ENCODE peak calls at places on chromosomes 5 and 9, in four cellular contexts. A, O, R and K are unnamed samples.

GRCh38 chr5:177447611-177448243 is 1.1 kb downstream of the PRR7 start:
- DNase-seq in O (peak; percentile 76), A (peak; percentile 81), R (peak; percentile 77), K (peak; percentile 60)

GRCh38 chr5:113612060-113612496 is 98.6 kb downstream of the YTHDC2 start:
- DNase-seq in R (peak; percentile 53), A (peak; percentile 57), O (no peak), K (peak; percentile 30)

GRCh38 chr5:38681024-38681805 is 124.8 kb upstream of the LIFR start:
- DNase-seq in A (peak; percentile 56), R (no peak), O (no peak), K (no peak)

GRCh38 chr9:83327323-83327722 is 210.9 kb downstream of the FRMD3 start:
- DNase-seq in A (no peak), R (peak; percentile 55), O (no peak), K (no peak)

GRCh38 chr9:115888131-115888530 is 265.5 kb upstream of the PAPPA start:
- DNase-seq in O (no peak), R (no peak), A (no peak), K (no peak)

GRCh38 chr9:2466703-2467102 is 154.9 kb upstream of the VLDLR start:
- DNase-seq in O (no peak), A (no peak), R (no peak), K (no peak)

GRCh38 chr5:79464695-79465332 is 49.1 kb downstream of the HOMER1 start:
- DNase-seq in R (peak; percentile 39), O (no peak), A (peak; percentile 65), K (peak; percentile 9)

GRCh38 chr5:87541033-87541432 is 128.3 kb upstream of the CCNH start:
- DNase-seq in R (peak; percentile 19), A (peak; percentile 14), O (no peak), K (peak; percentile 87)

GRCh38 chr9:72445291-72446000 is 76.0 kb upstream of the TMC1 start:
- DNase-seq in O (no peak), R (no peak), A (no peak), K (no peak)

GRCh38 chr9:84138543-84138942 is 157.9 kb downstream of the RMI1 start:
- DNase-seq in A (no peak), R (no peak), O (no peak), K (no peak)

GRCh38 chr9:8332871-8333270 is 533.3 kb upstream of the DMAC1 start:
- DNase-seq in R (no peak), O (no peak), A (no peak), K (no peak)

GRCh38 chr9:2234371-2234893 is 219.3 kb downstream of the SMARCA2 start:
- DNase-seq in A (peak; percentile 38), O (no peak), R (peak; percentile 64), K (no peak)

GRCh38 chr9:131839281-131840084 is 99.6 kb upstream of the RAPGEF1 start:
- DNase-seq in A (peak; percentile 51), R (no peak), O (no peak), K (peak; percentile 73)

GRCh38 chr5:147148715-147149114 is 86.1 kb upstream of the STK32A start:
- DNase-seq in A (no peak), R (peak; percentile 34), O (no peak), K (no peak)

GRCh38 chr5:43772601-43773031 is 169.6 kb downstream of the NNT start:
- DNase-seq in R (no peak), O (no peak), A (peak; percentile 88), K (peak; percentile 52)

GRCh38 chr5:113382736-113383135 is 52.1 kb downstream of the TSSK1B start:
- DNase-seq in R (no peak), O (no peak), A (no peak), K (no peak)

GRCh38 chr5:92944903-92945629 is 636.0 kb downstream of the NR2F1-AS1 start:
- DNase-seq in O (no peak), R (no peak), A (peak; percentile 65), K (peak; percentile 92)

GRCh38 chr5:178356459-178356872 is 123.9 kb upstream of the PHYKPL start:
- DNase-seq in A (no peak), R (peak; percentile 58), O (no peak), K (no peak)

GRCh38 chr5:93162201-93162654 is 418.8 kb downstream of the NR2F1-AS1 start:
- DNase-seq in A (no peak), R (no peak), O (no peak), K (peak; percentile 73)

GRCh38 chr5:178902849-178903248 is 7.1 kb downstream of the ZFP2 start:
- DNase-seq in O (no peak), A (no peak), R (no peak), K (no peak)

GRCh38 chr5:35230043-35230611 is at the start of gene PRLR:
- DNase-seq in R (peak; percentile 55), A (peak; percentile 38), O (peak; percentile 61), K (no peak)

GRCh38 chr5:123344819-123345426 is 78.3 kb downstream of the CEP120 start:
- DNase-seq in R (peak; percentile 12), A (peak; percentile 77), O (no peak), K (peak; percentile 18)

GRCh38 chr5:149418910-149419531 is 39.9 kb upstream of the IL17B start:
- DNase-seq in A (no peak), R (no peak), O (no peak), K (no peak)

GRCh38 chr5:149421834-149422233 is 42.7 kb upstream of the IL17B start:
- DNase-seq in O (no peak), R (no peak), A (peak; percentile 83), K (no peak)

GRCh38 chr5:149419532-149420485 is 40.7 kb upstream of the IL17B start:
- DNase-seq in R (no peak), A (peak; percentile 77), O (no peak), K (no peak)

GRCh38 chr5:149421372-149421685 is 42.2 kb upstream of the IL17B start:
- DNase-seq in A (no peak), R (no peak), O (no peak), K (no peak)

GRCh38 chr5:149420509-149421371 is 41.6 kb upstream of the IL17B start:
- DNase-seq in A (peak; percentile 97), O (no peak), R (peak; percentile 67), K (no peak)
- H3K9ac ChIP-seq in A (peak overlapping the region; percentile 58), O (no peak overlapping the region), R (no peak overlapping the region), K (peak overlapping the region; percentile 1)

DNA sequence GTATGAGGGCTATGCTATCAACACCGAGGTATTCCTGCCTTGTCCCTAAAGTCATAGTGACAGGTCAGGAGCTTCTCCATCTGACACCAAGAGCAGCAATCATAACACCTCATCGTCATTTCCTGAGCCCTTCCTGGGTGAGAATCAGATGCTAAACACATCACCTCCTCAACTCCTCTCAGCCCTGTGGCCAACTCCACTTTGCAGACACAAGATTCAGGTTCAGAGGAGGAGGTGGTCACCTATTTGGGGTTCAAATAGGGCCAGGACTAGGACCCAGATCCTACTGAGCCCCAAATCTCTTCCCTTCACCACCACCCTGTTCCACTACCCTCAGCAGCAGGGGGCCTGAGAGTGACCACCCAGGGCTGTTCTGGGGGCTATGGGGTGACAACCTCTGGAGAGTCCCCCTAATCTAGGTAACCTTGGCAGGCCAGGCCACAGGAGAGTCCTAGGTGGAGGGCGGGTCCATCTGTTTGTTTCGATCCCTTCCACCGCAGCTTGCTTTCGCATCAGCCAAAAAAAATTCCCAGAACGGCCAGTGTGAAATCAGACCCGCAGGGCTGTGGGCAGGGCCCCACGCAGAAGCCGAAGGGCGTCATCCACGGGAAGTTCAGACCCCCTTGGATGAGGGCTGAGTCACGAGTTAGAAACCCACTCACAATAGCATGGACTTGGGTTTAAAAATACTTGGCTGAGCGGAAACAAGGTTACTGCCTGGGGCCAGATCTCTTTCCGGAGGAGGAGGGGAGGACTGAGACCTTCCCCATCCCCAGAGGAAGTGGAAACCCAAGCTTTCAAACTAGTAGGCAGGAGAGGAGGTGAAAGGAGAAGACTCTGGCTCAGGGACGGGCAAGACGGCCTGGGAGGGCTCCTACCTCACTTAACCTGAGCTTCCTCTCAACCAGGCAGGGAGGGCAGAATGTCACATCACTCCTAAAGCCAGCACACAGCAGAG is 8.7 kb downstream of the STK10 start:
- DNase-seq in R (no peak), A (no peak), O (no peak), K (peak; percentile 64)
- H3K4me3 ChIP-seq in R (no peak overlapping the region), A (no peak overlapping the region), O (no peak overlapping the region), K (peak overlapping the region; percentile 13)

GRCh38 chr5:140157032-140157781 is 17.8 kb upstream of the CYSTM1 start:
- DNase-seq in O (peak; percentile 96), A (peak; percentile 81), R (peak; percentile 92), K (peak; percentile 31)
- H3K27me3 ChIP-seq in O (peaks cover 3% of the 10 kb centered on the region), A (no peaks in the 10 kb centered on the region), R (no peaks in the 10 kb centered on the region), K (peaks cover 5% of the 10 kb centered on the region)

GRCh38 chr5:55700745-55701144 is 11.4 kb downstream of the SLC38A9 start:
- DNase-seq in A (no peak), R (no peak), O (no peak), K (no peak)

GRCh38 chr5:55701462-55702103 is 10.5 kb downstream of the SLC38A9 start:
- DNase-seq in R (no peak), A (no peak), O (no peak), K (no peak)

GRCh38 chr5:55694152-55694830 is 17.8 kb downstream of the SLC38A9 start:
- DNase-seq in O (no peak), A (peak; percentile 35), R (peak; percentile 21), K (no peak)

GRCh38 chr5:55702612-55703345 is 9.3 kb downstream of the SLC38A9 start:
- DNase-seq in A (no peak), O (no peak), R (no peak), K (no peak)

GRCh38 chr5:55699041-55699688 is 13.0 kb downstream of the SLC38A9 start:
- DNase-seq in R (no peak), A (no peak), O (no peak), K (no peak)
- H3K9ac ChIP-seq in R (no peak overlapping the region), A (no peak overlapping the region), O (no peak overlapping the region), K (no peak overlapping the region)

DNA sequence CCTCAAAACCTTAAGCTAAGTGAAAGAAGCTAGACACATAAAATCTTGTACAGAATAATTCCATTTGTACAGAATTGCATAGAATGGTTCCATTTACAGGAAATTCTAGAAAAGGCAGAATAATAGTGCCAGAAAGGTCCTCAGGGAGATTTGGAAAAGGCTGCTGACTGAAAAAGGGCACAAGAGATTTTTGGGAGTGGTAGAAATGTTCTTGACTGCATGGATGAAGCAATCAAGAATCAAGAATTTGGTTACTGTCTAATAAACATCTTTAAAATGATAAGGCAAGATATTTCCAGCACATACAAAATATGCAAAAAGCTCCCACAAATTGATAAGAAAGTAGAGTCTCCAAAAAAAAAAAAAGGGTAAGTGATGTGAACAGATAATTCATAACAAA is 85.4 kb downstream of the SHC3 start:
- DNase-seq in A (no peak), R (no peak), O (no peak), K (no peak)
- H3K4me3 ChIP-seq in A (no peak overlapping the region), R (no peak overlapping the region), O (no peak overlapping the region), K (no peak overlapping the region)

GRCh38 chr5:15023846-15024245 is 152.3 kb upstream of the ANKH start:
- DNase-seq in O (no peak), R (no peak), A (no peak), K (no peak)
- H3K27me3 ChIP-seq in O (peaks cover 36% of the 10 kb centered on the region), R (no peaks in the 10 kb centered on the region), A (peaks cover 2% of the 10 kb centered on the region), K (no peaks in the 10 kb centered on the region)

DNA sequence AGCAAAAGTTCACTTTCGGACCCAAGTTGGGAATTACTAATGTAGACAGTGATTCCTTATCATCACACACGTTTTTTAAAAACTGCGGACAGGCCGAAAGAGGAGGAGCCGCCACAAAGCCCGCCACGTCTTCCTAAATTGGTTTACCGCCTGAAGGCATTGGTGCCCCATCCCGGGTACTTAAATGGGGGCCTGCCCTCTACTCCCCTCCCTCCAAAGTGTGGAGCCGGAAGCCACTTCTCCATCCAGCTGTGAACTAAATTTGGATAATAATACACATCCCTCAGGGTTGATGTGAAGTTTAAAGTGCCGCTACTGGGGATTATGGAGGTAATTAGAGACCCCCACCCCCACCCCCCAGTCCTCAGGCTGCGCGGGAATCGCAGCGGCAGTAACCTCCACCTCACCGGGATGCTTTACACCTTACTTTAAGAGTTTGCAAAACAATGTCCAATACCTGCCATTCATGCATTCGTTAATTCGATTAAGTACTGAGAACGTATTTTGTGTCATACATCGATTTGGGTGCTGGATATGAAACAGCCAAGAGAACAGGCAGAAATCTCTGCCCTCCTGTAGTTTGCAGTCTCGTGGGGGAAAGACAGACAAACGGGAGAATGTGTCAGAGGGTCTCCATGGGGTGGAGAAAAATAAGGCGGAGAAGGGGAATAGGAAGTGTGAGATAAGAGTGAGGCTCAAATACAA is 959 bp upstream of the MACROH2A1 start:
- DNase-seq in R (peak; percentile 31), O (peak; percentile 74), A (peak; percentile 16), K (no peak)
- H3K9ac ChIP-seq in R (peak overlapping the region; percentile 98), O (no peak overlapping the region), A (no peak overlapping the region), K (peak overlapping the region; percentile 96)